ENCODE peak calls at places on chromosomes 13 and 19, in seven cellular contexts. Z, Q, P, D, N, Y and R are unnamed samples.
A peak's percentile ranks its signal among the peaks of the same experiment; 100 is the strongest.

GRCh38 chr13:100392709-100393630 is 195.6 kb downstream of the GGACT start:
- DNase-seq in P (peak; percentile 100), D (peak; percentile 100), Q (peak; percentile 14), Z (peak; percentile 41), Y (peak; percentile 86), N (peak; percentile 86), R (peak; percentile 99)

GRCh38 chr13:65940720-65941119 is 1289.4 kb downstream of the PCDH9 start:
- DNase-seq in Z (no peak), P (no peak), N (no peak), D (no peak), Q (no peak), Y (no peak), R (no peak)

GRCh38 chr13:101305981-101306411 is 110.3 kb downstream of the NALCN start:
- DNase-seq in Q (no peak), Y (peak; percentile 60), D (no peak), N (no peak), P (no peak), Z (no peak), R (peak; percentile 38)

GRCh38 chr19:54947381-54947780 is at the start of gene NLRP7:
- DNase-seq in Z (no peak), Y (no peak), Q (no peak), D (no peak), N (peak; percentile 51), P (no peak), R (no peak)

GRCh38 chr19:55487884-55488687 is at the start of gene SSC5D:
- DNase-seq in P (peak; percentile 26), Y (no peak), N (no peak), D (no peak), Q (no peak), Z (no peak), R (peak; percentile 50)

GRCh38 chr19:14479985-14480694 is 5.0 kb upstream of the PTGER1 start:
- DNase-seq in Z (no peak), D (peak; percentile 43), N (peak; percentile 92), P (peak; percentile 20), Q (peak; percentile 66), Y (peak; percentile 72), R (peak; percentile 82)

GRCh38 chr13:19604306-19604705 is 29.2 kb upstream of the MPHOSPH8 start:
- DNase-seq in D (no peak), Y (no peak), P (no peak), Q (no peak), N (no peak), Z (no peak), R (no peak)

GRCh38 chr13:99971576-99972189 is at the start of gene ZIC5:
- DNase-seq in N (peak; percentile 96), D (no peak), P (no peak), Q (peak; percentile 89), Z (peak; percentile 84), Y (no peak), R (peak; percentile 91)

GRCh38 chr19:41993612-41994483 is at the start of gene ATP1A3:
- DNase-seq in Q (peak; percentile 65), N (peak; percentile 79), Y (peak; percentile 3), P (peak; percentile 21), Z (no peak), D (peak; percentile 33), R (peak; percentile 72)

GRCh38 chr13:41565221-41565620 is 107.9 kb downstream of the RGCC start:
- DNase-seq in D (peak; percentile 83), Q (no peak), N (no peak), Z (no peak), Y (no peak), P (peak; percentile 97), R (no peak)

GRCh38 chr13:47499358-47500150 is 501.5 kb downstream of the SUCLA2 start:
- DNase-seq in N (no peak), Y (peak; percentile 52), D (peak; percentile 88), Q (no peak), P (peak; percentile 95), Z (no peak), R (no peak)

GRCh38 chr13:47112205-47112896 is 215.5 kb upstream of the HTR2A start:
- DNase-seq in D (no peak), Y (no peak), P (no peak), N (peak; percentile 53), Q (peak; percentile 35), Z (peak; percentile 56), R (peak; percentile 45)

GRCh38 chr19:49441210-49441959 is at the start of gene SLC17A7:
- DNase-seq in N (peak; percentile 91), Q (peak; percentile 65), Z (no peak), P (no peak), Y (peak; percentile 30), D (peak; percentile 39), R (peak; percentile 68)

GRCh38 chr19:8487137-8487851 is 15.1 kb downstream of the PRAM1 start:
- DNase-seq in Q (no peak), Z (no peak), P (no peak), N (no peak), D (no peak), Y (peak; percentile 25), R (peak; percentile 16)

GRCh38 chr13:32846020-32846451 is 170.2 kb upstream of the KL start:
- DNase-seq in Y (no peak), Z (no peak), Q (no peak), D (no peak), N (no peak), P (no peak), R (no peak)

GRCh38 chr13:108315273-108315672 is 45.8 kb downstream of the TNFSF13B start:
- DNase-seq in N (no peak), Z (no peak), Y (peak; percentile 39), Q (no peak), D (no peak), P (no peak), R (peak; percentile 77)

GRCh38 chr13:52009985-52010384 is 1.3 kb downstream of the ATP7B start:
- DNase-seq in P (no peak), Y (no peak), D (no peak), Z (no peak), Q (no peak), N (no peak), R (no peak)

GRCh38 chr13:27128825-27129627 is 42.6 kb downstream of the USP12 start:
- DNase-seq in P (no peak), Z (no peak), Q (no peak), D (no peak), Y (peak; percentile 50), N (no peak), R (no peak)
- H3K4me2 ChIP-seq in P (no peak overlapping the region), Z (no peak overlapping the region), Q (no peak overlapping the region), D (no peak overlapping the region), Y (no peak overlapping the region), N (no peak overlapping the region), R (no peak overlapping the region)

GRCh38 chr13:49298903-49299605 is 51.3 kb downstream of the CDADC1 start:
- DNase-seq in N (no peak), Q (no peak), Z (no peak), D (no peak), Y (no peak), P (no peak), R (peak; percentile 46)
- H2AK5ac ChIP-seq in N (no peak overlapping the region), Q (no peak overlapping the region), Z (no peak overlapping the region), D (no peak overlapping the region), Y (no peak overlapping the region), P (no peak overlapping the region), R (no peak overlapping the region)

GRCh38 chr19:2604747-2605329 is 97.7 kb downstream of the GNG7 start:
- DNase-seq in Q (no peak), P (no peak), Y (no peak), D (no peak), N (no peak), Z (no peak), R (no peak)
- H3K27ac ChIP-seq in Q (no peak overlapping the region), P (no peak overlapping the region), Y (no peak overlapping the region), D (no peak overlapping the region), N (no peak overlapping the region), Z (no peak overlapping the region), R (no peak overlapping the region)

GRCh38 chr19:35334064-35334753 is 5.2 kb downstream of the CD22 start:
- DNase-seq in Z (no peak), N (no peak), P (no peak), D (no peak), Y (no peak), Q (no peak), R (no peak)
- H3K4me2 ChIP-seq in Z (no peak overlapping the region), N (no peak overlapping the region), P (no peak overlapping the region), D (no peak overlapping the region), Y (no peak overlapping the region), Q (no peak overlapping the region), R (no peak overlapping the region)